ENCODE peak calls at places on chromosome 14, in five cellular contexts. One of them, this sample, is unnamed.

GRCh38 chr14:34227834-34228662 is 234.0 kb downstream of the SPTSSA start:
- DNase-seq in IMR-90: peak; percentile 44
- DNase-seq in mesendoderm: peak; percentile 78
- DNase-seq in GM23248: peak; percentile 83
- DNase-seq in PC-3: peak; percentile 81
- DNase-seq in this sample: peak; percentile 49

GRCh38 chr14:22898302-22898894 is 15.4 kb downstream of the REM2 start:
- DNase-seq in IMR-90: peak; percentile 88
- DNase-seq in GM23248: peak; percentile 91
- DNase-seq in PC-3: peak; percentile 78
- DNase-seq in mesendoderm: no peak
- DNase-seq in this sample: peak; percentile 57

GRCh38 chr14:90483551-90483950 is 86.7 kb downstream of the CALM1 start:
- DNase-seq in PC-3: no peak
- DNase-seq in mesendoderm: no peak
- DNase-seq in GM23248: no peak
- DNase-seq in IMR-90: no peak
- DNase-seq in this sample: no peak

GRCh38 chr14:73753887-73754880 is 40.0 kb upstream of the PNMA1 start:
- DNase-seq in GM23248: peak; percentile 69
- DNase-seq in mesendoderm: no peak
- DNase-seq in PC-3: peak; percentile 56
- DNase-seq in IMR-90: no peak
- DNase-seq in this sample: no peak

GRCh38 chr14:23539209-23539866 is 12.2 kb downstream of the ZFHX2 start:
- DNase-seq in GM23248: peak; percentile 46
- DNase-seq in PC-3: peak; percentile 67
- DNase-seq in IMR-90: peak; percentile 28
- DNase-seq in mesendoderm: peak; percentile 92
- DNase-seq in this sample: peak; percentile 46

GRCh38 chr14:21300892-21301291 is 21.0 kb downstream of the RPGRIP1 start:
- DNase-seq in GM23248: peak; percentile 13
- DNase-seq in IMR-90: no peak
- DNase-seq in PC-3: no peak
- DNase-seq in mesendoderm: peak; percentile 40
- DNase-seq in this sample: peak; percentile 11

GRCh38 chr14:106737025-106737424 is 1210.6 kb downstream of the TMEM121 start:
- DNase-seq in mesendoderm: no peak
- DNase-seq in IMR-90: no peak
- DNase-seq in PC-3: no peak
- DNase-seq in GM23248: no peak
- DNase-seq in this sample: no peak

GRCh38 chr14:32560213-32560857 is 231.2 kb downstream of the AKAP6 start:
- DNase-seq in IMR-90: peak; percentile 82
- DNase-seq in mesendoderm: peak; percentile 85
- DNase-seq in PC-3: peak; percentile 84
- DNase-seq in GM23248: peak; percentile 89
- DNase-seq in this sample: peak; percentile 76

GRCh38 chr14:74613211-74613914 is 1.3 kb upstream of the LTBP2 start:
- DNase-seq in IMR-90: no peak
- DNase-seq in PC-3: no peak
- DNase-seq in GM23248: no peak
- DNase-seq in mesendoderm: no peak
- DNase-seq in this sample: no peak

GRCh38 chr14:53955671-53956426 is 776 bp downstream of the BMP4 start:
- DNase-seq in IMR-90: no peak
- DNase-seq in PC-3: no peak
- DNase-seq in GM23248: peak; percentile 13
- DNase-seq in mesendoderm: peak; percentile 71
- DNase-seq in this sample: peak; percentile 50

GRCh38 chr14:56632192-56632591 is 52.6 kb downstream of the TMEM260 start:
- DNase-seq in mesendoderm: no peak
- DNase-seq in PC-3: no peak
- DNase-seq in GM23248: no peak
- DNase-seq in IMR-90: no peak
- DNase-seq in this sample: no peak

GRCh38 chr14:81132492-81132891 is 88.3 kb downstream of the GTF2A1 start:
- DNase-seq in IMR-90: no peak
- DNase-seq in mesendoderm: no peak
- DNase-seq in GM23248: no peak
- DNase-seq in PC-3: no peak
- DNase-seq in this sample: no peak

GRCh38 chr14:73878436-73878835 is 8.2 kb upstream of the ZNF410 start:
- DNase-seq in mesendoderm: no peak
- DNase-seq in IMR-90: peak; percentile 92
- DNase-seq in GM23248: no peak
- DNase-seq in PC-3: no peak
- DNase-seq in this sample: peak; percentile 58

GRCh38 chr14:85439696-85440328 is 90.1 kb upstream of the FLRT2 start:
- DNase-seq in PC-3: no peak
- DNase-seq in IMR-90: no peak
- DNase-seq in GM23248: peak; percentile 57
- DNase-seq in mesendoderm: peak; percentile 82
- DNase-seq in this sample: peak; percentile 79

GRCh38 chr14:72495668-72496067 is 398.2 kb downstream of the DPF3 start:
- DNase-seq in IMR-90: peak; percentile 34
- DNase-seq in GM23248: peak; percentile 24
- DNase-seq in mesendoderm: no peak
- DNase-seq in PC-3: peak; percentile 21
- DNase-seq in this sample: peak; percentile 77

GRCh38 chr14:30078827-30079402 is 151.3 kb upstream of the PRKD1 start:
- DNase-seq in PC-3: no peak
- DNase-seq in mesendoderm: no peak
- DNase-seq in GM23248: peak; percentile 12
- DNase-seq in IMR-90: no peak
- DNase-seq in this sample: no peak

GRCh38 chr14:79415726-79416125 is 795.6 kb downstream of the DIO2 start:
- DNase-seq in GM23248: no peak
- DNase-seq in mesendoderm: no peak
- DNase-seq in IMR-90: peak; percentile 65
- DNase-seq in PC-3: no peak
- DNase-seq in this sample: peak; percentile 71

GRCh38 chr14:26597136-26598080 is at the start of gene NOVA1:
- DNase-seq in mesendoderm: peak; percentile 25
- DNase-seq in GM23248: peak; percentile 77
- DNase-seq in IMR-90: no peak
- DNase-seq in PC-3: no peak
- DNase-seq in this sample: no peak

GRCh38 chr14:27750096-27750495 is 1016.5 kb upstream of the FOXG1 start:
- DNase-seq in mesendoderm: no peak
- DNase-seq in IMR-90: no peak
- DNase-seq in PC-3: no peak
- DNase-seq in GM23248: no peak
- DNase-seq in this sample: no peak

GRCh38 chr14:54241517-54241916 is 155.3 kb upstream of the CDKN3 start:
- DNase-seq in IMR-90: no peak
- DNase-seq in mesendoderm: no peak
- DNase-seq in GM23248: no peak
- DNase-seq in PC-3: no peak
- DNase-seq in this sample: no peak

GRCh38 chr14:103549361-103550311 is 12.8 kb downstream of the BAG5 start:
- DNase-seq in PC-3: no peak
- DNase-seq in GM23248: no peak
- DNase-seq in mesendoderm: no peak
- DNase-seq in IMR-90: no peak
- DNase-seq in this sample: no peak

GRCh38 chr14:35829449-35829848 is 3.3 kb downstream of the BRMS1L start:
- DNase-seq in GM23248: peak; percentile 56
- DNase-seq in PC-3: peak; percentile 37
- DNase-seq in IMR-90: peak; percentile 73
- DNase-seq in mesendoderm: no peak
- DNase-seq in this sample: peak; percentile 32

GRCh38 chr14:37594238-37594915 is 672 bp downstream of the FOXA1 start:
- DNase-seq in PC-3: peak; percentile 92
- DNase-seq in mesendoderm: peak; percentile 90
- DNase-seq in GM23248: peak; percentile 82
- DNase-seq in IMR-90: peak; percentile 80
- DNase-seq in this sample: peak; percentile 64
- H3K27me3 ChIP-seq in PC-3: no peaks in the 10 kb centered on the region
- H3K27me3 ChIP-seq in mesendoderm: peaks cover 47% of the 10 kb centered on the region
- H3K27me3 ChIP-seq in GM23248: peaks cover 74% of the 10 kb centered on the region
- H3K27me3 ChIP-seq in IMR-90: peaks cover 76% of the 10 kb centered on the region
- H3K27me3 ChIP-seq in this sample: peaks cover 79% of the 10 kb centered on the region

GRCh38 chr14:68782091-68782981 is 10.5 kb downstream of the ZFP36L1 start:
- DNase-seq in GM23248: no peak
- DNase-seq in PC-3: no peak
- DNase-seq in IMR-90: no peak
- DNase-seq in mesendoderm: no peak
- DNase-seq in this sample: no peak
- H3K4me2 ChIP-seq in GM23248: no peak overlapping the region
- H3K4me2 ChIP-seq in PC-3: no peak overlapping the region
- H3K4me2 ChIP-seq in IMR-90: no peak overlapping the region
- H3K4me2 ChIP-seq in mesendoderm: no peak overlapping the region
- H3K4me2 ChIP-seq in this sample: no peak overlapping the region

GRCh38 chr14:101562659-101563351 is 1.5 kb downstream of the DIO3 start:
- DNase-seq in GM23248: no peak
- DNase-seq in mesendoderm: no peak
- DNase-seq in PC-3: no peak
- DNase-seq in IMR-90: no peak
- DNase-seq in this sample: no peak

GRCh38 chr14:101564444-101564776 is 3.1 kb downstream of the DIO3 start:
- DNase-seq in GM23248: no peak
- DNase-seq in PC-3: no peak
- DNase-seq in IMR-90: no peak
- DNase-seq in mesendoderm: no peak
- DNase-seq in this sample: no peak

GRCh38 chr14:101561897-101562490 is 699 bp downstream of the DIO3 start:
- DNase-seq in IMR-90: no peak
- DNase-seq in mesendoderm: no peak
- DNase-seq in GM23248: no peak
- DNase-seq in PC-3: no peak
- DNase-seq in this sample: no peak

GRCh38 chr14:101563654-101564443 is 2.6 kb downstream of the DIO3 start:
- DNase-seq in PC-3: no peak
- DNase-seq in GM23248: no peak
- DNase-seq in mesendoderm: peak; percentile 48
- DNase-seq in IMR-90: no peak
- DNase-seq in this sample: no peak

GRCh38 chr14:101563352-101563653 is 2.0 kb downstream of the DIO3 start:
- DNase-seq in mesendoderm: no peak
- DNase-seq in PC-3: no peak
- DNase-seq in GM23248: no peak
- DNase-seq in IMR-90: no peak
- DNase-seq in this sample: no peak
- H3K27me3 ChIP-seq in mesendoderm: peaks cover 57% of the 10 kb centered on the region
- H3K27me3 ChIP-seq in PC-3: peaks cover 46% of the 10 kb centered on the region
- H3K27me3 ChIP-seq in GM23248: peaks cover 82% of the 10 kb centered on the region
- H3K27me3 ChIP-seq in IMR-90: peaks cover 77% of the 10 kb centered on the region
- H3K27me3 ChIP-seq in this sample: peaks cover 41% of the 10 kb centered on the region

GRCh38 chr14:67816326-67817009 is at the start of gene ZFYVE26:
- DNase-seq in PC-3: peak; percentile 98
- DNase-seq in GM23248: peak; percentile 98
- DNase-seq in IMR-90: peak; percentile 94
- DNase-seq in mesendoderm: peak; percentile 99
- DNase-seq in this sample: peak; percentile 95
- H3K4me2 ChIP-seq in PC-3: peak within 1 kb of the TSS; percentile 89
- H3K4me2 ChIP-seq in GM23248: peak within 1 kb of the TSS; percentile 87
- H3K4me2 ChIP-seq in IMR-90: peak within 1 kb of the TSS; percentile 89
- H3K4me2 ChIP-seq in mesendoderm: peak within 1 kb of the TSS; percentile 83
- H3K4me2 ChIP-seq in this sample: peak within 1 kb of the TSS; percentile 79

GRCh38 chr14:94769413-94770250 is at the start of gene GSC:
- DNase-seq in GM23248: peak; percentile 84
- DNase-seq in mesendoderm: peak; percentile 58
- DNase-seq in IMR-90: peak; percentile 5
- DNase-seq in PC-3: peak; percentile 2
- DNase-seq in this sample: peak; percentile 43

GRCh38 chr14:94768521-94769412 is 1.1 kb downstream of the GSC start:
- DNase-seq in IMR-90: no peak
- DNase-seq in GM23248: peak; percentile 63
- DNase-seq in PC-3: no peak
- DNase-seq in mesendoderm: peak; percentile 51
- DNase-seq in this sample: no peak

GRCh38 chr14:94768141-94768520 is 1.8 kb downstream of the GSC start:
- DNase-seq in mesendoderm: no peak
- DNase-seq in IMR-90: no peak
- DNase-seq in PC-3: no peak
- DNase-seq in GM23248: no peak
- DNase-seq in this sample: no peak

GRCh38 chr14:94764573-94764972 is 5.3 kb downstream of the GSC start:
- DNase-seq in mesendoderm: peak; percentile 74
- DNase-seq in PC-3: no peak
- DNase-seq in GM23248: no peak
- DNase-seq in IMR-90: no peak
- DNase-seq in this sample: no peak

GRCh38 chr14:94767321-94767878 is 2.5 kb downstream of the GSC start:
- DNase-seq in PC-3: no peak
- DNase-seq in IMR-90: no peak
- DNase-seq in GM23248: no peak
- DNase-seq in mesendoderm: peak; percentile 48
- DNase-seq in this sample: no peak
- H3K27me3 ChIP-seq in PC-3: peaks cover 37% of the 10 kb centered on the region
- H3K27me3 ChIP-seq in IMR-90: peaks cover 66% of the 10 kb centered on the region
- H3K27me3 ChIP-seq in GM23248: peaks cover 2% of the 10 kb centered on the region
- H3K27me3 ChIP-seq in mesendoderm: peaks cover 23% of the 10 kb centered on the region
- H3K27me3 ChIP-seq in this sample: peaks cover 55% of the 10 kb centered on the region

DNA sequence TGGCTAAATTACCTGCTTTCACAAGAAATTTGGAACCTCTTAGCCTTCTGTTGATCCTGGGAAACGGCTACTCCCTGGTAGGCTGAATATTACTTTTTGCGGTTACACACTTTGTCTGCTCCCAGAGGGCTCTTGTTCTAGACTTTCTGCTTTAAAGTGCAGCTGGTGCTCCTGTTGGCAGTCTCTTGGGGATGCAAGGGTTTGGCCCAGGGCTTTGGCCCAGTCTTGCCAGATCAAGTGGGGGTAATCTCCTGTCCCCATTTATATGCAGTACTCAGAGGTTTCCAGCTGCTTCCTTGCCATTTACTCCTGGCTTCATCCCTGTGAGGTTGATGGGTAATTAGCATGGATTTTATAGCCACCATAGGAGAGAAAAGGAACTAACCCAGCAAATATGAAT is 558.2 kb upstream of the MIS18BP1 start:
- DNase-seq in mesendoderm: no peak
- DNase-seq in IMR-90: no peak
- DNase-seq in GM23248: no peak
- DNase-seq in PC-3: no peak
- DNase-seq in this sample: no peak
- H3K4me2 ChIP-seq in mesendoderm: no peak overlapping the region
- H3K4me2 ChIP-seq in IMR-90: no peak overlapping the region
- H3K4me2 ChIP-seq in GM23248: no peak overlapping the region
- H3K4me2 ChIP-seq in PC-3: no peak overlapping the region
- H3K4me2 ChIP-seq in this sample: no peak overlapping the region

GRCh38 chr14:99675381-99675835 is 8.7 kb upstream of the CYP46A1 start:
- DNase-seq in GM23248: no peak
- DNase-seq in mesendoderm: no peak
- DNase-seq in PC-3: no peak
- DNase-seq in IMR-90: no peak
- DNase-seq in this sample: no peak
- H3K27me3 ChIP-seq in GM23248: no peaks in the 10 kb centered on the region
- H3K27me3 ChIP-seq in mesendoderm: no peaks in the 10 kb centered on the region
- H3K27me3 ChIP-seq in PC-3: no peaks in the 10 kb centered on the region
- H3K27me3 ChIP-seq in IMR-90: peaks cover 12% of the 10 kb centered on the region
- H3K27me3 ChIP-seq in this sample: no peaks in the 10 kb centered on the region

GRCh38 chr14:105045710-105046326 is 19.4 kb downstream of the GPR132 start:
- DNase-seq in PC-3: peak; percentile 92
- DNase-seq in GM23248: peak; percentile 91
- DNase-seq in IMR-90: peak; percentile 74
- DNase-seq in mesendoderm: peak; percentile 81
- DNase-seq in this sample: peak; percentile 74
- H3K4me2 ChIP-seq in PC-3: peak overlapping the region; percentile 45
- H3K4me2 ChIP-seq in GM23248: peak overlapping the region; percentile 59
- H3K4me2 ChIP-seq in IMR-90: peak overlapping the region; percentile 54
- H3K4me2 ChIP-seq in mesendoderm: no peak overlapping the region
- H3K4me2 ChIP-seq in this sample: no peak overlapping the region

GRCh38 chr14:64873506-64874220 is 6.0 kb downstream of the SPTB start:
- DNase-seq in mesendoderm: no peak
- DNase-seq in GM23248: peak; percentile 34
- DNase-seq in IMR-90: peak; percentile 1
- DNase-seq in PC-3: no peak
- DNase-seq in this sample: no peak
- H3K27me3 ChIP-seq in mesendoderm: no peaks in the 10 kb centered on the region
- H3K27me3 ChIP-seq in GM23248: peaks cover 71% of the 10 kb centered on the region
- H3K27me3 ChIP-seq in IMR-90: peaks cover 59% of the 10 kb centered on the region
- H3K27me3 ChIP-seq in PC-3: peaks cover 78% of the 10 kb centered on the region
- H3K27me3 ChIP-seq in this sample: peaks cover 19% of the 10 kb centered on the region